ENCODE peak calls at places on chromosomes 12 and 14, in five cellular contexts. One of them, this sample, is unnamed.

GRCh38 chr12:69881771-69882170 is 56.7 kb downstream of the MYRFL start:
- DNase-seq in BE2C: no peak
- DNase-seq in BJ: no peak
- DNase-seq in tibial artery: no peak
- DNase-seq in foreskin keratinocyte: no peak
- DNase-seq in this sample: no peak

GRCh38 chr12:79407671-79408622 is 282.8 kb downstream of the PAWR start:
- DNase-seq in BE2C: peak; percentile 47
- DNase-seq in BJ: no peak
- DNase-seq in tibial artery: peak; percentile 27
- DNase-seq in foreskin keratinocyte: no peak
- DNase-seq in this sample: peak; percentile 43

GRCh38 chr12:98896938-98897337 is 251.8 kb downstream of the APAF1 start:
- DNase-seq in BE2C: no peak
- DNase-seq in BJ: no peak
- DNase-seq in tibial artery: no peak
- DNase-seq in foreskin keratinocyte: no peak
- DNase-seq in this sample: peak; percentile 60

GRCh38 chr12:113940357-113940756 is 25.8 kb downstream of the RBM19 start:
- DNase-seq in BE2C: no peak
- DNase-seq in BJ: no peak
- DNase-seq in tibial artery: no peak
- DNase-seq in foreskin keratinocyte: no peak
- DNase-seq in this sample: no peak

GRCh38 chr14:77140937-77141591 is 527 bp downstream of the ZDHHC22 start:
- DNase-seq in BE2C: peak; percentile 84
- DNase-seq in BJ: no peak
- DNase-seq in tibial artery: no peak
- DNase-seq in foreskin keratinocyte: no peak
- DNase-seq in this sample: peak; percentile 88

GRCh38 chr12:53207042-53207441 is at the start of gene ITGB7:
- DNase-seq in BE2C: no peak
- DNase-seq in BJ: no peak
- DNase-seq in tibial artery: no peak
- DNase-seq in foreskin keratinocyte: no peak
- DNase-seq in this sample: no peak

GRCh38 chr14:54500744-54501143 is 9.0 kb upstream of the CGRRF1 start:
- DNase-seq in BE2C: no peak
- DNase-seq in BJ: no peak
- DNase-seq in tibial artery: no peak
- DNase-seq in foreskin keratinocyte: no peak
- DNase-seq in this sample: no peak

GRCh38 chr12:46351861-46352595 is 20.5 kb downstream of the SLC38A2 start:
- DNase-seq in BE2C: no peak
- DNase-seq in BJ: no peak
- DNase-seq in tibial artery: no peak
- DNase-seq in foreskin keratinocyte: no peak
- DNase-seq in this sample: no peak

GRCh38 chr14:89283327-89284060 is 133.5 kb downstream of the FOXN3 start:
- DNase-seq in BE2C: no peak
- DNase-seq in BJ: no peak
- DNase-seq in tibial artery: no peak
- DNase-seq in foreskin keratinocyte: no peak
- DNase-seq in this sample: no peak

GRCh38 chr14:65414961-65415589 is 2.5 kb downstream of the FUT8 start:
- DNase-seq in BE2C: peak; percentile 25
- DNase-seq in BJ: no peak
- DNase-seq in tibial artery: no peak
- DNase-seq in foreskin keratinocyte: no peak
- DNase-seq in this sample: no peak

GRCh38 chr12:115942346-115942745 is 335.1 kb downstream of the MED13L start:
- DNase-seq in BE2C: no peak
- DNase-seq in BJ: no peak
- DNase-seq in tibial artery: no peak
- DNase-seq in foreskin keratinocyte: no peak
- DNase-seq in this sample: no peak

GRCh38 chr12:121376754-121377697 is 22.9 kb upstream of the RNF34 start:
- DNase-seq in BE2C: no peak
- DNase-seq in BJ: no peak
- DNase-seq in tibial artery: no peak
- DNase-seq in foreskin keratinocyte: no peak
- DNase-seq in this sample: no peak

GRCh38 chr14:75249251-75249957 is 29.2 kb upstream of the FOS start:
- DNase-seq in BE2C: no peak
- DNase-seq in BJ: no peak
- DNase-seq in tibial artery: no peak
- DNase-seq in foreskin keratinocyte: no peak
- DNase-seq in this sample: no peak

GRCh38 chr12:131860472-131861260 is 32.5 kb downstream of the MMP17 start:
- DNase-seq in BE2C: peak; percentile 68
- DNase-seq in BJ: peak; percentile 62
- DNase-seq in tibial artery: peak; percentile 35
- DNase-seq in foreskin keratinocyte: peak; percentile 42
- DNase-seq in this sample: no peak

GRCh38 chr12:113852273-113852672 is 113.9 kb downstream of the RBM19 start:
- DNase-seq in BE2C: no peak
- DNase-seq in BJ: no peak
- DNase-seq in tibial artery: no peak
- DNase-seq in foreskin keratinocyte: no peak
- DNase-seq in this sample: no peak

GRCh38 chr12:65791400-65791799 is 32.9 kb upstream of the HMGA2 start:
- DNase-seq in BE2C: no peak
- DNase-seq in BJ: no peak
- DNase-seq in tibial artery: no peak
- DNase-seq in foreskin keratinocyte: no peak
- DNase-seq in this sample: no peak

GRCh38 chr12:127383281-127383680 is 883.7 kb upstream of the TMEM132C start:
- DNase-seq in BE2C: no peak
- DNase-seq in BJ: no peak
- DNase-seq in tibial artery: no peak
- DNase-seq in foreskin keratinocyte: no peak
- DNase-seq in this sample: no peak

GRCh38 chr14:68986225-68986624 is 7.1 kb upstream of the ACTN1 start:
- DNase-seq in BE2C: no peak
- DNase-seq in BJ: no peak
- DNase-seq in tibial artery: no peak
- DNase-seq in foreskin keratinocyte: no peak
- DNase-seq in this sample: no peak

GRCh38 chr12:79058342-79058741 is 193.8 kb downstream of the SYT1 start:
- DNase-seq in BE2C: no peak
- DNase-seq in BJ: no peak
- DNase-seq in tibial artery: no peak
- DNase-seq in foreskin keratinocyte: peak; percentile 14
- DNase-seq in this sample: no peak

DNA sequence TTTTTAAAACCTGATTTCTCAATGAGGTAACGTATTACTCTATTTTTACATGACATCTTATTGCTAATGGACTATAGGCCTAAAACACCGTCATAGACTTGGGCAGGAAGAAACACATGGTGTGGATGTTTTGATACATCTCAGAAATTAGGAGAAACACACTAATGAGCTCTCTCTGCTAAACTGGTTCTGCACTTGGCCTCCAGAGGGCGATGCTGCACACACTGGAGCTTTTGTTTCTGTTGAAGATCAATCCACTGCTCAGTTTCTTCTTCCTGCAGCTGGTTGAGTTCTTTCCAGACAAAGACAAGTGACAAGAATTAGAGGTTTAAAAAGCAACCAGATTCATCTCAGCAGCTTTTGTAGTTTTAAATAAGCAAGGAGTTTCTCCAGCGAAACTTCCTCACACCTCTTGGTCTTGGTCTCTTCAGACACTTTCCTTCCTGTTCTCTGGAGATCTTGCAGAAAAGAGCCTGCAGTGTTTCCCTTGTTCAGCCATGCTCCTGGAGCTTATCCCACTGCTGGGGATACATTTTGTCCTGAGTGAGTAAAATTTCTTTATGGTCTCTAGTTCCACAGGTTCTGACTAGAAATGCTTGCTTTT is 178.5 kb upstream of the OR4E1 start:
- DNase-seq in BE2C: peak; percentile 42
- DNase-seq in BJ: no peak
- DNase-seq in tibial artery: no peak
- DNase-seq in foreskin keratinocyte: no peak
- DNase-seq in this sample: peak; percentile 69
- TF ChIP-seq CTCF in BE2C: peak; percentile 85
- TF ChIP-seq CTCF in BJ: peak; percentile 53
- TF ChIP-seq CTCF in tibial artery: no peak
- TF ChIP-seq CTCF in foreskin keratinocyte: peak; percentile 66
- TF ChIP-seq CTCF in this sample: peak; percentile 78

DNA sequence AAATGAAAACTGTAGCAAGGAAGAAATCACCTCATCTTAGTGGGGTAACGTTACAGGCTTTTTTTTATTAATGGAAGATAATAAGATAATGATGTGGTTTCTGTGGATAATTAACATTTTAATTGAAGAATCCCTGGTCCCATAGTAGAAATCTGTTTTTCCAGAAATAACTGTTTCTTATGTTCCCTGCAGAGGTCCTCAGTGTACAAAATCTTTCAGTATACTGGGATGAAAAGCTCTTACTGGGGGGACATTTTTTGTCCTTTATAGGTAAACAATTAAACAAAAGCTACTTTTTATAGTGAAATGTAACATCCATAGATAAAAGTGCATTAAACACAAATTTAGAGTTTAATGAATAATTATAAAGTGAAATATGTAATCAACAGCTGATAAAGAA is 312.2 kb downstream of the ATXN7L3B start:
- DNase-seq in BE2C: no peak
- DNase-seq in BJ: no peak
- DNase-seq in tibial artery: no peak
- DNase-seq in foreskin keratinocyte: no peak
- DNase-seq in this sample: no peak
- TF ChIP-seq CTCF in BE2C: no peak
- TF ChIP-seq CTCF in BJ: peak; percentile 12
- TF ChIP-seq CTCF in tibial artery: no peak
- TF ChIP-seq CTCF in foreskin keratinocyte: peak; percentile 42
- TF ChIP-seq CTCF in this sample: no peak

GRCh38 chr14:72177246-72177645 is 245.0 kb downstream of the RGS6 start:
- DNase-seq in BE2C: peak; percentile 12
- DNase-seq in BJ: no peak
- DNase-seq in tibial artery: no peak
- DNase-seq in foreskin keratinocyte: no peak
- DNase-seq in this sample: no peak
- TF ChIP-seq CTCF in BE2C: no peak
- TF ChIP-seq CTCF in BJ: no peak
- TF ChIP-seq CTCF in tibial artery: no peak
- TF ChIP-seq CTCF in foreskin keratinocyte: no peak
- TF ChIP-seq CTCF in this sample: no peak

DNA sequence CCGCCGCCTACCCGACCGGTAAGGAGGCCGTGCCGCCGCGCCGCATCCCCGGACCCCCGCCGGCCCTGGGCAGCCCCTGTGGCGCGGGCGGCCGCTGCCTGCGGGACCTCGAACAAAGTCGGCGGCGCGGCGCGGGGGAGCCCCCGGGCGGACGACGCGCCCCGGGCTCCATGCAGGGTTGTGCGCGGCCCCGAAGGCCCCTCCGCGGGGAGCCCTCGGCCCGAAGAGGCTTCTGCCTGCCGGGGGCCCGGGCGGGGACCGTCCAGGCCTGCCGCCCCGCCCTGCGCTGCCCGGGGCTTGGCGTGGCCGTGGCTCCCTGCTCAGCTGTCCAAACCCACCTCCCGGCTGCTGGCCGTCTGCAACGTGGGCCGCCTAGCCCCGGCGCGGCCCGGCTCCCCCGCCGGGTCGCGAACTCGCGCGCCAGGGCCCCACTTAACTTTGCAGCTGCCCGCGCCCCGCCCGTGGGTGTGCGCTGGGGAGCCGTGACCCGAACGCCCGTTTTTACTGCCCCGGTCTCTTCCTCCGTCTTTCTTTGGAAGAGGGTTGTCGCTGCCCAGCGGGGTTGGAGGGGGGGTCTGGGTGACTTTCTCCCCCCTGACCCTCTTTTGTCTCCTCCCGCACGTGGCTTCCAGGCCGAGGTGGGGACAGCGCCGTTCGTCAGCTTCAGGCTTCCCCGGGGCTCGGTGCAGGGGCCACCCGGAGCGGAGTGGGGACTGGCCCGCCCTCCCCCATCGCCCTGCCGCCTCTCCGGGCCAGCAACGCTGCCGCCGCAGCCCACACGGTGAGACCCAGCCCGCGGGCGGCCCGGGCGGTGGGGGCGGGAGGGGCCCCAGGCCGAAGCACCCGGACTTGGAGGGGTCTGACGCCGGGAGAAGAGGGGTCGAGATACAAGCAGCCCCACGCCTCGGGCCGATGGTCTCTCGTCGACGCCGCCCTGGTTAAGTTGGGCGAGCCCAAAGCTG is 901 bp downstream of the DYRK2 start:
- DNase-seq in BE2C: peak; percentile 45
- DNase-seq in BJ: no peak
- DNase-seq in tibial artery: no peak
- DNase-seq in foreskin keratinocyte: no peak
- DNase-seq in this sample: peak; percentile 54
- TF ChIP-seq CTCF in BE2C: no peak
- TF ChIP-seq CTCF in BJ: no peak
- TF ChIP-seq CTCF in tibial artery: no peak
- TF ChIP-seq CTCF in foreskin keratinocyte: no peak
- TF ChIP-seq CTCF in this sample: no peak

GRCh38 chr12:119931402-119931801 is 54.3 kb upstream of the CIT start:
- DNase-seq in BE2C: no peak
- DNase-seq in BJ: no peak
- DNase-seq in tibial artery: no peak
- DNase-seq in foreskin keratinocyte: no peak
- DNase-seq in this sample: no peak
- TF ChIP-seq CTCF in BE2C: no peak
- TF ChIP-seq CTCF in BJ: no peak
- TF ChIP-seq CTCF in tibial artery: no peak
- TF ChIP-seq CTCF in foreskin keratinocyte: no peak
- TF ChIP-seq CTCF in this sample: no peak

GRCh38 chr12:8697120-8697475 is 693 bp upstream of the RIMKLB start:
- DNase-seq in BE2C: no peak
- DNase-seq in BJ: no peak
- DNase-seq in tibial artery: no peak
- DNase-seq in foreskin keratinocyte: no peak
- DNase-seq in this sample: no peak
- TF ChIP-seq CTCF in BE2C: no peak
- TF ChIP-seq CTCF in BJ: no peak
- TF ChIP-seq CTCF in tibial artery: no peak
- TF ChIP-seq CTCF in foreskin keratinocyte: no peak
- TF ChIP-seq CTCF in this sample: no peak

DNA sequence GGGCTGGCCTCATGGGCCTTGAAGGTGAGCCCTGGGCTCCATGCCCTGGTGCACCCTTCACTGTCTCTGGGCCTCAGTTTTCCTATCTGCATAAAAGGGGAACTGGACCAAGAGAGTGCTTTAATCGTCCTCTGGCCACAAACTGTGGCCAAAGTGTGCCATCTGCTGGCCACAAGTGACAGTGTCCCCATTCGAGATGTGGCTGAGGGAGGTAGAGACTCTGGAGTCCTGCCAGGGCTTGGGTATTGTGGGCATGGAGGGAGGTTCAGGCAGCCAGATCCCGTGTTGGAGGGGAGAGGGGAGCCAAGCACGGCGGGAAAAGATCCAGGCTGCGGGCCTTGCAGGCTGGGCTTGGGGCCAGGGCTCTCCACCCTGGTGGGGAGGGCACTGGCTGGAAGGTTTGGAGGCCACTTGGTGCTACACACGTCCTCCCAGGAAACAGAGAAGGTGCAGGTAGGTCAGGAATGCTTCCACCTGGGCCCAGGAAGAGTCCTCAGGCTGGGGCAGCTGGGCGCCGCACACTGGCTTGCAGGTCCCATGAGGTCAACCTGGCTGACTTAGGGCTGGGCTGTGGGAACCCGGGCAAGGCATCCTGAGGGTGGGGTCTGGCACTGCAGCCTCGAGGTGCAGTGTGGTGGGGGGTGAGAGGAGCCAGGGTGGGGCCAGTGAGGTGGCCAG is 7.3 kb upstream of the KIF26A start:
- DNase-seq in BE2C: peak; percentile 83
- DNase-seq in BJ: no peak
- DNase-seq in tibial artery: no peak
- DNase-seq in foreskin keratinocyte: no peak
- DNase-seq in this sample: peak; percentile 47
- TF ChIP-seq CTCF in BE2C: peak; percentile 91
- TF ChIP-seq CTCF in BJ: peak; percentile 47
- TF ChIP-seq CTCF in tibial artery: no peak
- TF ChIP-seq CTCF in foreskin keratinocyte: peak; percentile 81
- TF ChIP-seq CTCF in this sample: peak; percentile 66